ENCODE peak calls at places on chromosomes 13 and 19, in ten cellular contexts. R, G, A, Z, V, F, L, S, M and I are unnamed samples.
A peak's percentile ranks its signal among the peaks of the same experiment; 100 is the strongest.

GRCh38 chr13:66503890-66504289 is 726.2 kb downstream of the PCDH9 start:
- DNase-seq in R (no peak), G (no peak), A (no peak), Z (no peak), V (no peak), F (no peak), L (no peak), S (no peak), M (no peak), I (peak; percentile 51)

GRCh38 chr13:100828226-100828625 is 153.6 kb upstream of the TMTC4 start:
- DNase-seq in R (no peak), G (no peak), A (no peak), Z (no peak), V (no peak), F (peak; percentile 49), L (peak; percentile 16), S (no peak), M (no peak), I (peak; percentile 18)

GRCh38 chr13:70375718-70376117 is 267.5 kb upstream of the KLHL1 start:
- DNase-seq in R (no peak), G (no peak), A (no peak), Z (no peak), V (no peak), F (no peak), L (no peak), S (no peak), M (no peak), I (peak; percentile 25)

GRCh38 chr13:42615691-42616090 is 41.7 kb downstream of the TNFSF11 start:
- DNase-seq in R (no peak), G (peak; percentile 19), A (no peak), Z (no peak), V (no peak), F (no peak), L (no peak), S (no peak), M (no peak), I (peak; percentile 42)

GRCh38 chr13:85140192-85140591 is 659.0 kb downstream of the SLITRK6 start:
- DNase-seq in R (no peak), G (no peak), A (no peak), Z (no peak), V (no peak), F (no peak), L (no peak), S (peak; percentile 12), M (no peak), I (peak; percentile 73)

GRCh38 chr19:55600336-55601028 is 394 bp downstream of the ZNF524 start:
- DNase-seq in R (no peak), G (no peak), A (peak; percentile 84), Z (no peak), V (peak; percentile 97), F (peak; percentile 86), L (peak; percentile 54), S (no peak), M (peak; percentile 84), I (peak; percentile 61)

GRCh38 chr13:71643466-71643865 is 223.5 kb downstream of the DACH1 start:
- DNase-seq in R (no peak), G (no peak), A (no peak), Z (no peak), V (no peak), F (no peak), L (no peak), S (no peak), M (no peak), I (no peak)

GRCh38 chr19:16702123-16702522 is 17.5 kb upstream of the NWD1 start:
- DNase-seq in R (no peak), G (peak; percentile 30), A (no peak), Z (peak; percentile 62), V (no peak), F (no peak), L (no peak), S (no peak), M (no peak), I (no peak)

GRCh38 chr13:21208755-21209154 is 32.3 kb downstream of the MRPL57 start:
- DNase-seq in R (no peak), G (peak; percentile 12), A (no peak), Z (no peak), V (no peak), F (no peak), L (no peak), S (no peak), M (no peak), I (no peak)

GRCh38 chr19:45705710-45706415 is 13.4 kb downstream of the QPCTL start:
- DNase-seq in R (no peak), G (no peak), A (no peak), Z (no peak), V (no peak), F (no peak), L (no peak), S (no peak), M (no peak), I (no peak)

GRCh38 chr19:13133241-13133870 is 15.3 kb downstream of the NACC1 start:
- DNase-seq in R (no peak), G (no peak), A (no peak), Z (no peak), V (no peak), F (no peak), L (no peak), S (no peak), M (no peak), I (no peak)

GRCh38 chr13:100388923-100389322 is 199.7 kb downstream of the GGACT start:
- DNase-seq in R (no peak), G (no peak), A (no peak), Z (no peak), V (no peak), F (no peak), L (no peak), S (no peak), M (peak; percentile 27), I (no peak)

GRCh38 chr19:34480971-34481821 is at the start of gene WTIP:
- DNase-seq in R (no peak), G (peak; percentile 89), A (no peak), Z (peak; percentile 66), V (peak; percentile 19), F (no peak), L (peak; percentile 64), S (no peak), M (no peak), I (no peak)

GRCh38 chr13:93730780-93731179 is 504.2 kb downstream of the GPC6 start:
- DNase-seq in R (no peak), G (no peak), A (no peak), Z (no peak), V (no peak), F (no peak), L (no peak), S (no peak), M (no peak), I (no peak)

GRCh38 chr19:13093407-13094284 is 9.0 kb downstream of the LYL1 start:
- DNase-seq in R (peak; percentile 67), G (peak; percentile 87), A (peak; percentile 82), Z (peak; percentile 46), V (peak; percentile 79), F (peak; percentile 80), L (peak; percentile 81), S (no peak), M (peak; percentile 91), I (peak; percentile 83)

GRCh38 chr13:32051156-32051555 is 19.6 kb downstream of the FRY start:
- DNase-seq in R (no peak), G (no peak), A (no peak), Z (no peak), V (no peak), F (no peak), L (no peak), S (no peak), M (no peak), I (no peak)